ENCODE peak calls at places on chromosome 6, in nine cellular contexts. One of them, this sample, is unnamed. For H3K27me3, the result is how much of the 10 kb centered on the place peaks cover.

GRCh38 chr6:138647006-138647405 is 126.6 kb upstream of the CCDC28A start:
- DNase-seq in cardiac muscle cell: peak
- DNase-seq in bronchial epithelial cell: peak
- DNase-seq in pancreas: no peak
- DNase-seq in hepatocyte: no peak
- DNase-seq in RWPE2: no peak
- DNase-seq in heart right ventricle: no peak
- DNase-seq in gastrocnemius medialis: no peak
- DNase-seq in spleen: no peak
- DNase-seq in this sample: no peak

GRCh38 chr6:147131728-147132127 is 72.5 kb upstream of the STXBP5 start:
- DNase-seq in cardiac muscle cell: peak
- DNase-seq in hepatocyte: peak
- DNase-seq in heart right ventricle: no peak
- DNase-seq in spleen: no peak
- DNase-seq in gastrocnemius medialis: no peak
- DNase-seq in bronchial epithelial cell: no peak
- DNase-seq in RWPE2: no peak
- DNase-seq in pancreas: no peak
- DNase-seq in this sample: no peak

GRCh38 chr6:4023240-4023639 is 55.7 kb downstream of the FAM217A start:
- DNase-seq in RWPE2: no peak
- DNase-seq in cardiac muscle cell: no peak
- DNase-seq in bronchial epithelial cell: no peak
- DNase-seq in heart right ventricle: no peak
- DNase-seq in gastrocnemius medialis: no peak
- DNase-seq in pancreas: no peak
- DNase-seq in hepatocyte: no peak
- DNase-seq in spleen: no peak
- DNase-seq in this sample: no peak

GRCh38 chr6:44470106-44470446 is 82.6 kb downstream of the CDC5L start:
- DNase-seq in spleen: no peak
- DNase-seq in pancreas: peak
- DNase-seq in cardiac muscle cell: no peak
- DNase-seq in gastrocnemius medialis: no peak
- DNase-seq in bronchial epithelial cell: peak
- DNase-seq in RWPE2: no peak
- DNase-seq in heart right ventricle: no peak
- DNase-seq in hepatocyte: no peak
- DNase-seq in this sample: no peak

GRCh38 chr6:41715779-41716515 is 19.5 kb downstream of the TFEB start:
- DNase-seq in spleen: no peak
- DNase-seq in hepatocyte: no peak
- DNase-seq in bronchial epithelial cell: no peak
- DNase-seq in RWPE2: no peak
- DNase-seq in heart right ventricle: no peak
- DNase-seq in gastrocnemius medialis: no peak
- DNase-seq in cardiac muscle cell: no peak
- DNase-seq in pancreas: no peak
- DNase-seq in this sample: no peak

GRCh38 chr6:110476046-110476849 is at the start of gene SLC22A16:
- DNase-seq in hepatocyte: no peak
- DNase-seq in gastrocnemius medialis: no peak
- DNase-seq in heart right ventricle: peak
- DNase-seq in bronchial epithelial cell: no peak
- DNase-seq in RWPE2: no peak
- DNase-seq in pancreas: no peak
- DNase-seq in cardiac muscle cell: peak
- DNase-seq in spleen: peak
- DNase-seq in this sample: no peak

GRCh38 chr6:41939848-41940758 is 1.5 kb downstream of the CCND3 start:
- DNase-seq in heart right ventricle: peak
- DNase-seq in bronchial epithelial cell: no peak
- DNase-seq in spleen: peak
- DNase-seq in RWPE2: no peak
- DNase-seq in pancreas: no peak
- DNase-seq in gastrocnemius medialis: no peak
- DNase-seq in hepatocyte: peak
- DNase-seq in cardiac muscle cell: peak
- DNase-seq in this sample: no peak

GRCh38 chr6:139778113-139778512 is 403.7 kb upstream of the CITED2 start:
- DNase-seq in hepatocyte: no peak
- DNase-seq in pancreas: no peak
- DNase-seq in bronchial epithelial cell: no peak
- DNase-seq in RWPE2: no peak
- DNase-seq in heart right ventricle: no peak
- DNase-seq in cardiac muscle cell: no peak
- DNase-seq in spleen: no peak
- DNase-seq in gastrocnemius medialis: no peak
- DNase-seq in this sample: no peak

GRCh38 chr6:131379951-131380350 is 193.1 kb upstream of the ARG1 start:
- DNase-seq in heart right ventricle: no peak
- DNase-seq in hepatocyte: peak
- DNase-seq in bronchial epithelial cell: peak
- DNase-seq in pancreas: no peak
- DNase-seq in gastrocnemius medialis: no peak
- DNase-seq in spleen: no peak
- DNase-seq in cardiac muscle cell: peak
- DNase-seq in RWPE2: no peak
- DNase-seq in this sample: no peak

GRCh38 chr6:125002090-125002741 is 40.0 kb downstream of the RNF217 start:
- DNase-seq in pancreas: no peak
- DNase-seq in spleen: no peak
- DNase-seq in gastrocnemius medialis: no peak
- DNase-seq in hepatocyte: no peak
- DNase-seq in cardiac muscle cell: peak
- DNase-seq in bronchial epithelial cell: no peak
- DNase-seq in heart right ventricle: no peak
- DNase-seq in RWPE2: no peak
- DNase-seq in this sample: no peak

GRCh38 chr6:24689964-24690363 is 23.1 kb downstream of the ACOT13 start:
- DNase-seq in cardiac muscle cell: no peak
- DNase-seq in pancreas: no peak
- DNase-seq in hepatocyte: no peak
- DNase-seq in RWPE2: no peak
- DNase-seq in bronchial epithelial cell: no peak
- DNase-seq in heart right ventricle: no peak
- DNase-seq in gastrocnemius medialis: no peak
- DNase-seq in spleen: no peak
- DNase-seq in this sample: no peak

GRCh38 chr6:47859132-47859531 is 77.3 kb downstream of the OPN5 start:
- DNase-seq in bronchial epithelial cell: no peak
- DNase-seq in hepatocyte: no peak
- DNase-seq in spleen: no peak
- DNase-seq in RWPE2: no peak
- DNase-seq in pancreas: no peak
- DNase-seq in heart right ventricle: no peak
- DNase-seq in gastrocnemius medialis: no peak
- DNase-seq in cardiac muscle cell: no peak
- DNase-seq in this sample: no peak

GRCh38 chr6:114467931-114468330 is 125.1 kb upstream of the HS3ST5 start:
- DNase-seq in hepatocyte: no peak
- DNase-seq in heart right ventricle: no peak
- DNase-seq in RWPE2: no peak
- DNase-seq in gastrocnemius medialis: no peak
- DNase-seq in cardiac muscle cell: peak
- DNase-seq in spleen: no peak
- DNase-seq in pancreas: no peak
- DNase-seq in bronchial epithelial cell: no peak
- DNase-seq in this sample: no peak

GRCh38 chr6:23728707-23729106 is 397.3 kb upstream of the NRSN1 start:
- DNase-seq in pancreas: no peak
- DNase-seq in RWPE2: no peak
- DNase-seq in cardiac muscle cell: peak
- DNase-seq in spleen: no peak
- DNase-seq in hepatocyte: peak
- DNase-seq in bronchial epithelial cell: no peak
- DNase-seq in heart right ventricle: no peak
- DNase-seq in gastrocnemius medialis: no peak
- DNase-seq in this sample: no peak

GRCh38 chr6:109025639-109026038 is 69.0 kb downstream of the SESN1 start:
- DNase-seq in pancreas: no peak
- DNase-seq in bronchial epithelial cell: no peak
- DNase-seq in cardiac muscle cell: no peak
- DNase-seq in hepatocyte: no peak
- DNase-seq in heart right ventricle: no peak
- DNase-seq in RWPE2: no peak
- DNase-seq in spleen: no peak
- DNase-seq in gastrocnemius medialis: no peak
- DNase-seq in this sample: no peak

GRCh38 chr6:33990061-33990541 is 155.8 kb downstream of the GRM4 start:
- DNase-seq in heart right ventricle: no peak
- DNase-seq in gastrocnemius medialis: no peak
- DNase-seq in spleen: peak
- DNase-seq in bronchial epithelial cell: no peak
- DNase-seq in pancreas: no peak
- DNase-seq in RWPE2: no peak
- DNase-seq in cardiac muscle cell: no peak
- DNase-seq in hepatocyte: no peak
- DNase-seq in this sample: no peak

GRCh38 chr6:6699741-6700367 is 111.3 kb downstream of the LY86 start:
- DNase-seq in gastrocnemius medialis: peak
- DNase-seq in heart right ventricle: peak
- DNase-seq in cardiac muscle cell: peak
- DNase-seq in spleen: no peak
- DNase-seq in hepatocyte: peak
- DNase-seq in RWPE2: peak
- DNase-seq in bronchial epithelial cell: peak
- DNase-seq in pancreas: peak
- DNase-seq in this sample: no peak

GRCh38 chr6:54533567-54533966 is 225.3 kb downstream of the TINAG start:
- DNase-seq in gastrocnemius medialis: no peak
- DNase-seq in bronchial epithelial cell: no peak
- DNase-seq in spleen: no peak
- DNase-seq in hepatocyte: no peak
- DNase-seq in cardiac muscle cell: no peak
- DNase-seq in heart right ventricle: no peak
- DNase-seq in RWPE2: no peak
- DNase-seq in pancreas: no peak
- DNase-seq in this sample: no peak

GRCh38 chr6:31948753-31949413 is 3.0 kb downstream of the CFB start:
- DNase-seq in hepatocyte: no peak
- DNase-seq in RWPE2: no peak
- DNase-seq in gastrocnemius medialis: no peak
- DNase-seq in bronchial epithelial cell: peak
- DNase-seq in cardiac muscle cell: no peak
- DNase-seq in heart right ventricle: no peak
- DNase-seq in pancreas: no peak
- DNase-seq in spleen: peak
- DNase-seq in this sample: no peak

GRCh38 chr6:36840471-36841461 is 1.5 kb upstream of the CPNE5 start:
- DNase-seq in cardiac muscle cell: peak
- DNase-seq in gastrocnemius medialis: peak
- DNase-seq in bronchial epithelial cell: no peak
- DNase-seq in heart right ventricle: peak
- DNase-seq in hepatocyte: peak
- DNase-seq in RWPE2: no peak
- DNase-seq in pancreas: peak
- DNase-seq in spleen: no peak
- DNase-seq in this sample: peak

GRCh38 chr6:113476937-113477839 is 380.0 kb upstream of the MARCKS start:
- DNase-seq in RWPE2: no peak
- DNase-seq in heart right ventricle: no peak
- DNase-seq in pancreas: no peak
- DNase-seq in hepatocyte: no peak
- DNase-seq in spleen: no peak
- DNase-seq in cardiac muscle cell: no peak
- DNase-seq in gastrocnemius medialis: no peak
- DNase-seq in bronchial epithelial cell: peak
- DNase-seq in this sample: no peak

GRCh38 chr6:119241124-119241491 is 108.5 kb downstream of the MAN1A1 start:
- DNase-seq in heart right ventricle: no peak
- DNase-seq in spleen: no peak
- DNase-seq in RWPE2: no peak
- DNase-seq in gastrocnemius medialis: no peak
- DNase-seq in bronchial epithelial cell: no peak
- DNase-seq in hepatocyte: peak
- DNase-seq in pancreas: no peak
- DNase-seq in cardiac muscle cell: peak
- DNase-seq in this sample: no peak

DNA sequence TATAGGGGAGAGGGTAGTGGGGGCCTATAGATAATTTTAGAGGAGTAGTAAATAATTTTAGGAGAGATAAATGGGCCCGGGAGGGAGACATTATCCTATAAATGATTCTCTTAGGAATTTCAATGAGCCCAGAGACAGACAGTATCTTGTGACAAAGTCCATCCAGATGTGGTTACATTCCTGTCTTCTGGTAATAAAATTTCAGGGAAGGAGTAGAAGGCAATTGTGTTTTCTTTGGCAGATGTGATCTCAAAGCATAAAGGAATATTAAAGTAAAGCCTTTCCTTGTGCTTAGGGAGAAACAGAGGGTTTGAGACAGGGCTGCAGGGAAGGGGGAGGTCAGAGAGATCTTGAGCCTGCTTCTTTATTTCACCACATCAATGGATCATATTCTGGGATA is 979.8 kb upstream of the GJE1 start:
- DNase-seq in hepatocyte: no peak
- DNase-seq in RWPE2: no peak
- DNase-seq in gastrocnemius medialis: no peak
- DNase-seq in spleen: no peak
- DNase-seq in cardiac muscle cell: peak
- DNase-seq in heart right ventricle: no peak
- DNase-seq in pancreas: no peak
- DNase-seq in bronchial epithelial cell: no peak
- DNase-seq in this sample: no peak
- H3K4me3 ChIP-seq in hepatocyte: no peak
- H3K4me3 ChIP-seq in RWPE2: no peak
- H3K4me3 ChIP-seq in gastrocnemius medialis: no peak
- H3K4me3 ChIP-seq in spleen: no peak
- H3K4me3 ChIP-seq in cardiac muscle cell: no peak
- H3K4me3 ChIP-seq in heart right ventricle: no peak
- H3K4me3 ChIP-seq in pancreas: no peak
- H3K4me3 ChIP-seq in bronchial epithelial cell: no peak
- H3K4me3 ChIP-seq in this sample: no peak

GRCh38 chr6:149984778-149985177 is 21.0 kb downstream of the ULBP1 start:
- DNase-seq in cardiac muscle cell: no peak
- DNase-seq in pancreas: no peak
- DNase-seq in heart right ventricle: no peak
- DNase-seq in gastrocnemius medialis: no peak
- DNase-seq in hepatocyte: no peak
- DNase-seq in RWPE2: no peak
- DNase-seq in bronchial epithelial cell: no peak
- DNase-seq in spleen: no peak
- DNase-seq in this sample: no peak
- H3K27me3 ChIP-seq in cardiac muscle cell: half or more
- H3K27me3 ChIP-seq in pancreas: under half
- H3K27me3 ChIP-seq in heart right ventricle: under half
- H3K27me3 ChIP-seq in gastrocnemius medialis: half or more
- H3K27me3 ChIP-seq in hepatocyte: half or more
- H3K27me3 ChIP-seq in RWPE2: half or more
- H3K27me3 ChIP-seq in bronchial epithelial cell: under half
- H3K27me3 ChIP-seq in spleen: half or more
- H3K27me3 ChIP-seq in this sample: under half

GRCh38 chr6:89081129-89081422 is 525 bp downstream of the PNRC1 start:
- DNase-seq in bronchial epithelial cell: no peak
- DNase-seq in hepatocyte: no peak
- DNase-seq in cardiac muscle cell: no peak
- DNase-seq in RWPE2: no peak
- DNase-seq in gastrocnemius medialis: no peak
- DNase-seq in spleen: no peak
- DNase-seq in heart right ventricle: no peak
- DNase-seq in pancreas: no peak
- DNase-seq in this sample: no peak
- TF ChIP-seq CTCF in bronchial epithelial cell: no peak
- TF ChIP-seq CTCF in hepatocyte: no peak
- TF ChIP-seq CTCF in cardiac muscle cell: no peak
- TF ChIP-seq CTCF in RWPE2: no peak
- TF ChIP-seq CTCF in gastrocnemius medialis: no peak
- TF ChIP-seq CTCF in spleen: no peak
- TF ChIP-seq CTCF in heart right ventricle: no peak
- TF ChIP-seq CTCF in pancreas: no peak
- TF ChIP-seq CTCF in this sample: no peak

GRCh38 chr6:68710496-68710895 is 75.4 kb downstream of the ADGRB3 start:
- DNase-seq in heart right ventricle: no peak
- DNase-seq in pancreas: no peak
- DNase-seq in spleen: no peak
- DNase-seq in hepatocyte: no peak
- DNase-seq in cardiac muscle cell: no peak
- DNase-seq in bronchial epithelial cell: no peak
- DNase-seq in RWPE2: no peak
- DNase-seq in gastrocnemius medialis: no peak
- DNase-seq in this sample: no peak
- H3K4me3 ChIP-seq in heart right ventricle: peak
- H3K4me3 ChIP-seq in pancreas: no peak
- H3K4me3 ChIP-seq in spleen: no peak
- H3K4me3 ChIP-seq in hepatocyte: no peak
- H3K4me3 ChIP-seq in cardiac muscle cell: no peak
- H3K4me3 ChIP-seq in bronchial epithelial cell: no peak
- H3K4me3 ChIP-seq in RWPE2: no peak
- H3K4me3 ChIP-seq in gastrocnemius medialis: no peak
- H3K4me3 ChIP-seq in this sample: no peak

This sample was measured in GM06990.